ENCODE peak calls at places on chromosomes 11 and 22, in seven cellular contexts. One of them, this sample, is unnamed.

GRCh38 chr11:86101941-86102407 is 33.1 kb upstream of the PICALM start:
- DNase-seq in hepatic stellate cell: peak; percentile 26
- DNase-seq in GM12865: no peak
- DNase-seq in stimulated activated CD4-positive, alpha-beta T cell treated with anti-CD3 and anti-CD28 coated beads, Interleukin-1b, Interleukin-23, amount 100 ng/mL, for 24 hours: no peak
- DNase-seq in AG10803: peak; percentile 47
- DNase-seq in cerebellar cortex: no peak
- DNase-seq in SW480: no peak
- DNase-seq in this sample: no peak

GRCh38 chr11:107293677-107294344 is 163.8 kb downstream of the CWF19L2 start:
- DNase-seq in hepatic stellate cell: no peak
- DNase-seq in GM12865: no peak
- DNase-seq in stimulated activated CD4-positive, alpha-beta T cell treated with anti-CD3 and anti-CD28 coated beads, Interleukin-1b, Interleukin-23, amount 100 ng/mL, for 24 hours: no peak
- DNase-seq in AG10803: no peak
- DNase-seq in cerebellar cortex: no peak
- DNase-seq in SW480: no peak
- DNase-seq in this sample: no peak

GRCh38 chr11:72598901-72599300 is 75.3 kb downstream of the PDE2A start:
- DNase-seq in hepatic stellate cell: peak; percentile 75
- DNase-seq in GM12865: no peak
- DNase-seq in stimulated activated CD4-positive, alpha-beta T cell treated with anti-CD3 and anti-CD28 coated beads, Interleukin-1b, Interleukin-23, amount 100 ng/mL, for 24 hours: no peak
- DNase-seq in AG10803: peak; percentile 26
- DNase-seq in cerebellar cortex: peak; percentile 50
- DNase-seq in SW480: peak; percentile 30
- DNase-seq in this sample: no peak

GRCh38 chr11:113401718-113402117 is 14.1 kb downstream of the ANKK1 start:
- DNase-seq in hepatic stellate cell: no peak
- DNase-seq in GM12865: no peak
- DNase-seq in stimulated activated CD4-positive, alpha-beta T cell treated with anti-CD3 and anti-CD28 coated beads, Interleukin-1b, Interleukin-23, amount 100 ng/mL, for 24 hours: no peak
- DNase-seq in AG10803: peak; percentile 8
- DNase-seq in cerebellar cortex: peak; percentile 91
- DNase-seq in SW480: peak; percentile 71
- DNase-seq in this sample: no peak

GRCh38 chr11:68882391-68882790 is 21.2 kb downstream of the MRPL21 start:
- DNase-seq in hepatic stellate cell: no peak
- DNase-seq in GM12865: no peak
- DNase-seq in stimulated activated CD4-positive, alpha-beta T cell treated with anti-CD3 and anti-CD28 coated beads, Interleukin-1b, Interleukin-23, amount 100 ng/mL, for 24 hours: no peak
- DNase-seq in AG10803: no peak
- DNase-seq in cerebellar cortex: no peak
- DNase-seq in SW480: no peak
- DNase-seq in this sample: no peak

GRCh38 chr11:64312947-64313346 is 4.4 kb downstream of the TRMT112 start:
- DNase-seq in hepatic stellate cell: no peak
- DNase-seq in GM12865: no peak
- DNase-seq in stimulated activated CD4-positive, alpha-beta T cell treated with anti-CD3 and anti-CD28 coated beads, Interleukin-1b, Interleukin-23, amount 100 ng/mL, for 24 hours: no peak
- DNase-seq in AG10803: no peak
- DNase-seq in cerebellar cortex: no peak
- DNase-seq in SW480: no peak
- DNase-seq in this sample: no peak

GRCh38 chr11:84634309-84634708 is 992.8 kb downstream of the DLG2 start:
- DNase-seq in hepatic stellate cell: no peak
- DNase-seq in GM12865: no peak
- DNase-seq in stimulated activated CD4-positive, alpha-beta T cell treated with anti-CD3 and anti-CD28 coated beads, Interleukin-1b, Interleukin-23, amount 100 ng/mL, for 24 hours: no peak
- DNase-seq in AG10803: no peak
- DNase-seq in cerebellar cortex: no peak
- DNase-seq in SW480: no peak
- DNase-seq in this sample: no peak

GRCh38 chr11:76131585-76131984 is 74.7 kb downstream of the WNT11 start:
- DNase-seq in hepatic stellate cell: no peak
- DNase-seq in GM12865: no peak
- DNase-seq in stimulated activated CD4-positive, alpha-beta T cell treated with anti-CD3 and anti-CD28 coated beads, Interleukin-1b, Interleukin-23, amount 100 ng/mL, for 24 hours: no peak
- DNase-seq in AG10803: no peak
- DNase-seq in cerebellar cortex: no peak
- DNase-seq in SW480: no peak
- DNase-seq in this sample: no peak

GRCh38 chr11:19876750-19877149 is 164.1 kb downstream of the NAV2 start:
- DNase-seq in hepatic stellate cell: no peak
- DNase-seq in GM12865: no peak
- DNase-seq in stimulated activated CD4-positive, alpha-beta T cell treated with anti-CD3 and anti-CD28 coated beads, Interleukin-1b, Interleukin-23, amount 100 ng/mL, for 24 hours: no peak
- DNase-seq in AG10803: no peak
- DNase-seq in cerebellar cortex: no peak
- DNase-seq in SW480: no peak
- DNase-seq in this sample: no peak

GRCh38 chr11:20873054-20873453 is 203.7 kb downstream of the NELL1 start:
- DNase-seq in hepatic stellate cell: no peak
- DNase-seq in GM12865: peak; percentile 49
- DNase-seq in stimulated activated CD4-positive, alpha-beta T cell treated with anti-CD3 and anti-CD28 coated beads, Interleukin-1b, Interleukin-23, amount 100 ng/mL, for 24 hours: no peak
- DNase-seq in AG10803: no peak
- DNase-seq in cerebellar cortex: peak; percentile 39
- DNase-seq in SW480: peak; percentile 74
- DNase-seq in this sample: no peak

GRCh38 chr11:40032331-40032730 is 1427.1 kb downstream of the LRRC4C start:
- DNase-seq in hepatic stellate cell: no peak
- DNase-seq in GM12865: no peak
- DNase-seq in stimulated activated CD4-positive, alpha-beta T cell treated with anti-CD3 and anti-CD28 coated beads, Interleukin-1b, Interleukin-23, amount 100 ng/mL, for 24 hours: no peak
- DNase-seq in AG10803: no peak
- DNase-seq in cerebellar cortex: no peak
- DNase-seq in SW480: no peak
- DNase-seq in this sample: no peak

GRCh38 chr11:11510939-11511338 is 110.9 kb downstream of the GALNT18 start:
- DNase-seq in hepatic stellate cell: no peak
- DNase-seq in GM12865: no peak
- DNase-seq in stimulated activated CD4-positive, alpha-beta T cell treated with anti-CD3 and anti-CD28 coated beads, Interleukin-1b, Interleukin-23, amount 100 ng/mL, for 24 hours: no peak
- DNase-seq in AG10803: no peak
- DNase-seq in cerebellar cortex: peak; percentile 87
- DNase-seq in SW480: no peak
- DNase-seq in this sample: no peak

GRCh38 chr22:49724893-49725489 is 102.7 kb downstream of the BRD1 start:
- DNase-seq in hepatic stellate cell: peak; percentile 81
- DNase-seq in GM12865: peak; percentile 24
- DNase-seq in stimulated activated CD4-positive, alpha-beta T cell treated with anti-CD3 and anti-CD28 coated beads, Interleukin-1b, Interleukin-23, amount 100 ng/mL, for 24 hours: peak; percentile 68
- DNase-seq in AG10803: peak; percentile 19
- DNase-seq in cerebellar cortex: peak; percentile 70
- DNase-seq in SW480: peak; percentile 54
- DNase-seq in this sample: peak; percentile 58

GRCh38 chr11:68643576-68643975 is 40.8 kb upstream of the GAL start:
- DNase-seq in hepatic stellate cell: no peak
- DNase-seq in GM12865: no peak
- DNase-seq in stimulated activated CD4-positive, alpha-beta T cell treated with anti-CD3 and anti-CD28 coated beads, Interleukin-1b, Interleukin-23, amount 100 ng/mL, for 24 hours: no peak
- DNase-seq in AG10803: no peak
- DNase-seq in cerebellar cortex: no peak
- DNase-seq in SW480: no peak
- DNase-seq in this sample: no peak

GRCh38 chr11:78187366-78188011 is 937 bp downstream of the KCTD21 start:
- DNase-seq in hepatic stellate cell: no peak
- DNase-seq in GM12865: peak; percentile 47
- DNase-seq in stimulated activated CD4-positive, alpha-beta T cell treated with anti-CD3 and anti-CD28 coated beads, Interleukin-1b, Interleukin-23, amount 100 ng/mL, for 24 hours: no peak
- DNase-seq in AG10803: no peak
- DNase-seq in cerebellar cortex: peak; percentile 9
- DNase-seq in SW480: no peak
- DNase-seq in this sample: no peak

GRCh38 chr22:37636186-37636948 is 3.1 kb upstream of the SH3BP1 start:
- DNase-seq in hepatic stellate cell: peak; percentile 81
- DNase-seq in GM12865: peak; percentile 57
- DNase-seq in stimulated activated CD4-positive, alpha-beta T cell treated with anti-CD3 and anti-CD28 coated beads, Interleukin-1b, Interleukin-23, amount 100 ng/mL, for 24 hours: no peak
- DNase-seq in AG10803: peak; percentile 70
- DNase-seq in cerebellar cortex: no peak
- DNase-seq in SW480: peak; percentile 28
- DNase-seq in this sample: no peak

GRCh38 chr11:120137187-120137610 is 714 bp downstream of the TRIM29 start:
- DNase-seq in hepatic stellate cell: no peak
- DNase-seq in GM12865: no peak
- DNase-seq in stimulated activated CD4-positive, alpha-beta T cell treated with anti-CD3 and anti-CD28 coated beads, Interleukin-1b, Interleukin-23, amount 100 ng/mL, for 24 hours: no peak
- DNase-seq in AG10803: no peak
- DNase-seq in cerebellar cortex: no peak
- DNase-seq in SW480: no peak
- DNase-seq in this sample: peak; percentile 34

GRCh38 chr11:39149214-39149613 is 2310.2 kb downstream of the LRRC4C start:
- DNase-seq in hepatic stellate cell: no peak
- DNase-seq in GM12865: no peak
- DNase-seq in stimulated activated CD4-positive, alpha-beta T cell treated with anti-CD3 and anti-CD28 coated beads, Interleukin-1b, Interleukin-23, amount 100 ng/mL, for 24 hours: no peak
- DNase-seq in AG10803: no peak
- DNase-seq in cerebellar cortex: no peak
- DNase-seq in SW480: no peak
- DNase-seq in this sample: no peak

GRCh38 chr11:12077535-12078280 is 32.7 kb upstream of the MICAL2 start:
- DNase-seq in hepatic stellate cell: no peak
- DNase-seq in GM12865: no peak
- DNase-seq in stimulated activated CD4-positive, alpha-beta T cell treated with anti-CD3 and anti-CD28 coated beads, Interleukin-1b, Interleukin-23, amount 100 ng/mL, for 24 hours: no peak
- DNase-seq in AG10803: no peak
- DNase-seq in cerebellar cortex: peak; percentile 58
- DNase-seq in SW480: no peak
- DNase-seq in this sample: no peak

GRCh38 chr11:61004037-61004641 is 32.7 kb downstream of the CD6 start:
- DNase-seq in hepatic stellate cell: no peak
- DNase-seq in GM12865: no peak
- DNase-seq in stimulated activated CD4-positive, alpha-beta T cell treated with anti-CD3 and anti-CD28 coated beads, Interleukin-1b, Interleukin-23, amount 100 ng/mL, for 24 hours: no peak
- DNase-seq in AG10803: no peak
- DNase-seq in cerebellar cortex: no peak
- DNase-seq in SW480: no peak
- DNase-seq in this sample: peak; percentile 44